ENCODE peak calls at places on chromosomes 11 and 22, in eight cellular contexts. X is cardiac fibroblast, G is aorta, Y is neuronal stem cell, H is spleen, J is pancreas, L is GM23248, Z is IMR-90. R is an unnamed sample.

GRCh38 chr11:107606122-107606521 is 15.2 kb downstream of the ELMOD1 start:
- DNase-seq in G (no peak), L (no peak), J (no peak), Y (no peak), H (no peak), Z (no peak), X (no peak), R (no peak)

GRCh38 chr11:38582756-38583155 is 1984.7 kb upstream of the RAG2 start:
- DNase-seq in H (no peak), Z (no peak), L (no peak), Y (no peak), G (no peak), X (no peak), J (no peak), R (no peak)

GRCh38 chr11:3123761-3124733 is 41.1 kb downstream of the OSBPL5 start:
- DNase-seq in G (peak), L (peak), H (peak), X (peak), J (peak), Z (peak), Y (no peak), R (peak)

GRCh38 chr11:62707277-62707771 is at the start of the genes BSCL2 and GNG3:
- DNase-seq in X (no peak), L (no peak), H (peak), Y (peak), Z (no peak), J (no peak), G (no peak), R (no peak)

GRCh38 chr11:11501546-11502274 is 120.1 kb downstream of the GALNT18 start:
- DNase-seq in G (no peak), Y (no peak), J (no peak), H (no peak), L (no peak), Z (no peak), X (no peak), R (no peak)

GRCh38 chr11:105899776-105900175 is 122.3 kb downstream of the MSANTD4 start:
- DNase-seq in G (no peak), J (no peak), L (no peak), Y (no peak), Z (no peak), H (no peak), X (no peak), R (no peak)

GRCh38 chr11:7089328-7090251 is 792 bp downstream of the RBMXL2 start:
- DNase-seq in H (no peak), G (peak), J (peak), X (no peak), L (no peak), Z (no peak), Y (no peak), R (no peak)

GRCh38 chr11:128731041-128731663 is 37.3 kb downstream of the FLI1 start:
- DNase-seq in L (no peak), X (no peak), Y (no peak), G (no peak), Z (no peak), H (no peak), J (no peak), R (no peak)

GRCh38 chr11:86660011-86660595 is 12.3 kb downstream of the ME3 start:
- DNase-seq in H (no peak), Z (peak), G (no peak), X (peak), Y (no peak), J (no peak), L (peak), R (peak)

GRCh38 chr22:43824724-43825485 is 12.8 kb upstream of the EFCAB6 start:
- DNase-seq in J (peak), L (no peak), X (no peak), H (no peak), Z (no peak), Y (no peak), G (no peak), R (no peak)

GRCh38 chr22:23752090-23752691 is 1.3 kb upstream of the ZNF70 start:
- DNase-seq in Z (no peak), X (no peak), G (no peak), J (no peak), L (no peak), Y (no peak), H (peak), R (no peak)

GRCh38 chr11:88538088-88538487 is 200.6 kb upstream of the CTSC start:
- DNase-seq in L (peak), G (no peak), Y (no peak), H (no peak), X (peak), J (no peak), Z (peak), R (no peak)

GRCh38 chr11:18790820-18791174 is 801 bp downstream of the PTPN5 start:
- DNase-seq in X (no peak), Y (no peak), L (no peak), H (no peak), J (no peak), G (no peak), Z (no peak), R (no peak)

GRCh38 chr11:69700278-69701140 is 3.3 kb downstream of the FGF19 start:
- DNase-seq in L (peak), Y (no peak), H (peak), Z (peak), G (no peak), J (peak), X (peak), R (peak)

GRCh38 chr11:115213007-115213406 is 291.2 kb downstream of the CADM1 start:
- DNase-seq in H (no peak), Z (no peak), J (no peak), G (no peak), X (no peak), L (no peak), Y (no peak), R (no peak)

GRCh38 chr11:1943576-1943975 is 3.6 kb upstream of the MRPL23 start:
- DNase-seq in L (peak), G (peak), X (no peak), J (peak), H (peak), Y (no peak), Z (no peak), R (no peak)

GRCh38 chr11:11640996-11641395 is 19.2 kb upstream of the GALNT18 start:
- DNase-seq in J (no peak), G (no peak), H (no peak), Z (no peak), Y (no peak), X (no peak), L (no peak), R (no peak)

GRCh38 chr11:111941963-111942362 is 4.8 kb downstream of the DIXDC1 start:
- DNase-seq in H (no peak), Z (no peak), Y (no peak), G (no peak), L (peak), J (no peak), X (no peak), R (peak)

DNA sequence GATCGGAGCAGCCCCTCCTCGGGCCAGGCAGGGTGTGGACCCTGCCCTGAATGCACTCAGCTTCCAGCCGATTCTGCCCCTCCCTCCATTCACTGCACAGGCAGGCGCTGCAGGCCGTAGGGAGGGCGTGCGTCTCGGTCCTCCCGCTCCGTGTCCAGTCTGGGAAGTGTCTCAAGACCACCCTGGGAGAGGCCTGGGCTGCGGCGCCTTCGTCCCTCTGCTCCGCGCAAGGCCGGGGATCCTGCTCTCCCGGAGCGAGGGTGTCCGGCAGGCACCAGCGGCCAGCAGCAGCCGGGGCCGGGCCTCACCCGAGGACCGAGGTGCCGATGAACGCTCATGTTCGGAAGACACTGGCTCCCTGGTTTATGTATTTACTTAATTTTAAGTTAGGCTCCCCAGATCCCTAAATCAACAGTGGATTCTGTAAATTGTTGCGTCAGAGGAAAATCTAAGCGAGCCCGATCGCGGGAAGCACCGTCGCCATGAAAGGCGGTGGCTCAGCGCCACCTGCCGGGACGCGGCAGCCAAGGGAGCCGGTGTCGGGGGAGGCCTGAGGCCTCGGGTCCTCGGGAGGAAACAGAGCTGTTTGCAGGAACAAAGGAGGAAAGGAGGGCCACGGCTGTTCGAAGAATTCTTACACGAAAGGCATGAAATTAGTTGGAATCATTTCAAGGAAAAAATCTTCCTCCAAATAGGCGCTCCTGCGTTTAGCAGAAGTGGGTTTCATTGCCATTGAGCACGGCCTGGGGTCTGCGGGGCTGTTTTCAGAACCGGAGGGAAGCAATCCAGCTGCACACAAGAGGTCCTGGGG is 195.3 kb downstream of the BRD1 start:
- DNase-seq in Y (peak), Z (peak), G (peak), H (no peak), X (peak), L (peak), J (peak), R (peak)
- H3K4me3 ChIP-seq in Y (peak), Z (peak), G (no peak), H (no peak), X (no peak), L (peak), J (peak), R (peak)

DNA sequence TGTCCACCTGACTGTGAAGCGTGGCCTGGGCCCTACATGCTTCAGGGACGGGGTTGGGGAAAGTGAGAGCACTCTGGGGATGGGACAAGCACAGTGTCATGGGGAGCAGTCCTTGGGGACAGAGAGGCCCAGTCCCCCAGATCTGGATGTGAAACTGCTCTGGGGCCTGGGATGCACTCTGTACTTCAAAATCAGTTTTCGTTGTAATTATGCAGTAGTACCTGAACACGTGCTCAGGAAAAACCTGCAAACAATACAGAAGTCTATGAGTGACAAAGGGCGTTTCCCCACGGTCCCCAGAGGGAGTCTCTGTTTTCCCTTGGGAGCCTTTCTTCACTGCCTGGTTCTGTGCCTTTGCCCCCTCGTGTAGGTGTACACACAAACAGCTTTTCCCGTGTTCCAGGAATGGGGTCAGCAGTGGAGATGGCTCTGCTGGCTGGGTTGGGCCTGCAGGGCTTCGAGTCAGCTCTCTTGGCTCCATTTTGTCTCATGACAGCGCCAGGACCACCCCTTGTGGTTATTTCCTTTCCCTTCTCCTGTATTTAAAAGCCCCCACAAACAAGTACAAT is 5.2 kb upstream of the TNFRSF13C start:
- DNase-seq in Y (no peak), G (no peak), J (no peak), H (peak), X (no peak), L (no peak), Z (no peak), R (no peak)
- H3K4me3 ChIP-seq in Y (no peak), G (no peak), J (no peak), H (no peak), X (no peak), L (no peak), Z (no peak), R (no peak)

GRCh38 chr22:35335936-35336781 is 36.5 kb downstream of the TOM1 start:
- DNase-seq in G (no peak), J (no peak), X (no peak), Z (no peak), L (no peak), H (no peak), Y (no peak), R (no peak)
- H3K4me3 ChIP-seq in G (no peak), J (no peak), X (no peak), Z (no peak), L (no peak), H (no peak), Y (no peak), R (no peak)

GRCh38 chr22:18000441-18001039 is 23.8 kb downstream of the MICAL3 start:
- DNase-seq in Z (no peak), Y (peak), J (peak), L (peak), H (peak), X (peak), G (peak), R (peak)
- H3K4me3 ChIP-seq in Z (peak), Y (peak), J (peak), L (peak), H (peak), X (peak), G (peak), R (peak)

DNA sequence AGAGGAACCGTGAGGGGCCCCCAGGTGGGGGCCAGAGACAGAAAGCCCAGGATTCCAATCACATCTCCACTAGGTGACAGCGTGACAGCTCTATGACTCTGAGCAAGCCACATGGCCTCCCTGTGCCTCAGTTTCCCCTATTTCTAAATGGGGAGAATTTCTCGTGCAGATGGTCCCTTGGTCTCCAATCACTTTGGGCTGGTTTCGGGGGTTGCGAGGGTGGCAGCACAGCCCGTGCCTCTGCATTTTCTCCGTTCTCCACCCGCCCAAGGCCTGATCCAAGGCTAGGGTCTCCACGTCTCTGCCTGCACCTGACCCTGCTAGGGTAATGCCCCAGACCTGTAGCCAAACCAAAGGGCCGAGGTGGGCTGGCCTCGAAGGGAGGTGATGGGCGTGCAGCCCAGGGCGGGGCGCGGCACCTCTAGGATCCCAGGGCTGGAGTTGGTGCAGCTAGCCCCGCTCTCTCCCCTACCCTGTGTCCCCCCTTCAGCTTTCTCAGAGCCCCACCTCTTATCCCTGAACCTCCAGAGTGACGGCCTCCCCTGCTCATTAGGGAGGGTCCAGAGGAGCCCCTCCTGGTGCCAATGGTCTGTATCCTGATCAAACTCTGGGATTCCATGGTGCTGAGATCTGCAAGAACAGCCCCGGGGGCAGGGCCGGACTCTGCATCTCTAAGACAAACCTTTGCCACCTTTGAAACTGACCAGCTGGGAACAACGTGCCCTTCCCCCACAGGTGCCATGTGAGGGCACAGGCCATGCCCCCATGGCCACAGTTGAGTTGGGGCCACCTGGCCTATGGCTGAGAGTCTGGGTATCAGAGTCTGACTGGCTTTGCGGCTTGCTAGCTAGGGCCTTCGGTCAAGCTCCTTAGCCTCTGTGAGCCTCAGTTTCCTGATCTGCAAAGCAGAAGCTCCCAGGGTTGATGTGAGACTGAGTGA is 22.9 kb upstream of the CBX7 start:
- DNase-seq in J (no peak), Y (no peak), L (peak), H (peak), X (peak), G (no peak), Z (no peak), R (no peak)
- H3K4me3 ChIP-seq in J (no peak), Y (no peak), L (no peak), H (no peak), X (no peak), G (no peak), Z (no peak), R (no peak)

GRCh38 chr11:68193018-68193417 is 20.1 kb downstream of the KMT5B start:
- DNase-seq in H (no peak), L (no peak), G (no peak), J (no peak), X (no peak), Z (no peak), Y (no peak), R (no peak)

GRCh38 chr11:68191661-68192579 is 21.2 kb downstream of the KMT5B start:
- DNase-seq in H (no peak), Y (no peak), J (no peak), Z (peak), X (peak), G (no peak), L (no peak), R (no peak)

GRCh38 chr11:68186061-68186460 is 27.0 kb downstream of the KMT5B start:
- DNase-seq in J (no peak), Z (no peak), X (no peak), H (no peak), Y (no peak), L (no peak), G (no peak), R (no peak)

GRCh38 chr11:68189888-68190287 is 23.2 kb downstream of the KMT5B start:
- DNase-seq in H (no peak), X (no peak), Y (no peak), Z (no peak), L (no peak), J (no peak), G (no peak), R (no peak)

GRCh38 chr11:68189082-68189481 is 24.0 kb downstream of the KMT5B start:
- DNase-seq in Y (no peak), G (no peak), Z (no peak), H (no peak), X (no peak), J (no peak), L (no peak), R (no peak)
- H3K4me3 ChIP-seq in Y (no peak), G (no peak), Z (no peak), H (no peak), X (no peak), J (no peak), L (no peak), R (no peak)

GRCh38 chr11:45930031-45930794 is 7.8 kb downstream of the LARGE2 start:
- DNase-seq in Z (no peak), G (no peak), J (peak), Y (no peak), H (peak), X (no peak), L (no peak), R (no peak)

GRCh38 chr11:45933131-45933821 is 10.8 kb downstream of the LARGE2 start:
- DNase-seq in J (no peak), H (peak), Y (no peak), Z (peak), G (no peak), X (no peak), L (peak), R (no peak)

GRCh38 chr11:45930951-45931563 is 8.6 kb downstream of the LARGE2 start:
- DNase-seq in H (peak), X (no peak), Z (no peak), L (no peak), G (no peak), J (no peak), Y (no peak), R (no peak)

GRCh38 chr11:45932217-45932616 is 9.8 kb downstream of the LARGE2 start:
- DNase-seq in Z (no peak), X (no peak), G (no peak), Y (no peak), J (no peak), H (no peak), L (no peak), R (no peak)

GRCh38 chr11:45931739-45932138 is 9.3 kb downstream of the LARGE2 start:
- DNase-seq in H (peak), G (no peak), L (no peak), X (no peak), Y (no peak), J (no peak), Z (no peak), R (no peak)
- H3K4me3 ChIP-seq in H (no peak), G (no peak), L (no peak), X (no peak), Y (no peak), J (no peak), Z (no peak), R (no peak)

DNA sequence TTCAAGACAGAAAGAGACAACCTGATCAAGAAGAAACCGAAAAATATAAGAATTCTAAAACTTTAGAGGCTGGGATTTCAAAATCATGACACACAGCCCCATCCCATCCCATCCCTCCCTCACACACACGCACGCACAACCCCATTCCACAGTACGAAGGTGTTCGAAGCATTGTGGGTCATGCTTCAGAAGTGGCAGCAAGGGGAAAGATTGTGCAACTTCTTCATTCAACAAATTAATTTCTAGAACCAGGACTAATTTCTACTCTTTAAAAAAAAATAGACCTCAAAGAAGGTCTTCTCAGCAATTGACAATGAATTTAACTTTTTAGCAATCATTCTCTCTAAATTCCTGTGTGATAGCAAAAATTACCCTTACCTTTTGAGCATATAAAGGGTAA is 867 bp downstream of the SPA17 start:
- DNase-seq in H (no peak), L (no peak), X (no peak), Z (no peak), Y (no peak), G (no peak), J (no peak), R (no peak)
- H3K4me3 ChIP-seq in H (no peak), L (peak), X (peak), Z (peak), Y (peak), G (peak), J (peak), R (peak)